ENCODE peak calls at places on chromosomes 12 and 14, in four cellular contexts. U is HepG2, V is WTC11, B is K562. R is an unnamed sample.

GRCh38 chr14:93056840-93057585 is 58.7 kb downstream of the ITPK1 start:
- DNase-seq in U (peak; percentile 77), V (no peak), B (no peak), R (no peak)

GRCh38 chr12:55938826-55939501 is 8.0 kb downstream of the DGKA start:
- DNase-seq in U (no peak), V (no peak), B (no peak), R (no peak)

GRCh38 chr14:73133795-73134194 is 2.5 kb upstream of the PSEN1 start:
- DNase-seq in U (no peak), V (no peak), B (no peak), R (no peak)

GRCh38 chr14:91177073-91177796 is 63.4 kb downstream of the DGLUCY start:
- DNase-seq in U (peak; percentile 48), V (peak; percentile 41), B (peak; percentile 57), R (peak; percentile 61)

GRCh38 chr14:69711065-69711464 is 55.9 kb upstream of the SRSF5 start:
- DNase-seq in U (no peak), V (no peak), B (no peak), R (no peak)

GRCh38 chr12:20011200-20011599 is 357.1 kb upstream of the PDE3A start:
- DNase-seq in U (no peak), V (no peak), B (no peak), R (no peak)

GRCh38 chr14:34999500-34999899 is 16.7 kb downstream of the SRP54 start:
- DNase-seq in U (no peak), V (no peak), B (no peak), R (no peak)

GRCh38 chr14:94123868-94124267 is 5.5 kb downstream of the IFI27L2 start:
- DNase-seq in U (peak; percentile 16), V (no peak), B (no peak), R (no peak)

GRCh38 chr12:91171475-91171874 is 11.1 kb downstream of the DCN start:
- DNase-seq in U (no peak), V (no peak), B (no peak), R (no peak)

GRCh38 chr14:73105727-73106126 is 30.6 kb upstream of the PSEN1 start:
- DNase-seq in U (no peak), V (no peak), B (no peak), R (no peak)

GRCh38 chr12:129185855-129186254 is 332.6 kb downstream of the GLT1D1 start:
- DNase-seq in U (no peak), V (no peak), B (no peak), R (no peak)

GRCh38 chr12:1530592-1531159 is 63.7 kb downstream of the FBXL14 start:
- DNase-seq in U (no peak), V (no peak), B (peak; percentile 39), R (peak; percentile 41)

GRCh38 chr12:47214771-47215170 is 135.0 kb upstream of the AMIGO2 start:
- DNase-seq in U (no peak), V (no peak), B (no peak), R (no peak)

GRCh38 chr14:54488318-54488645 is 498 bp downstream of the GMFB start:
- DNase-seq in U (no peak), V (no peak), B (no peak), R (no peak)

GRCh38 chr12:87201598-87201997 is 827.6 kb downstream of the C12orf50 start:
- DNase-seq in U (no peak), V (no peak), B (no peak), R (no peak)

GRCh38 chr12:64404470-64405446 is 566 bp downstream of the XPOT start:
- DNase-seq in U (peak; percentile 71), V (peak; percentile 62), B (peak; percentile 78), R (peak; percentile 48)

GRCh38 chr12:65430571-65431306 is 152.3 kb downstream of the MSRB3 start:
- DNase-seq in U (peak; percentile 10), V (no peak), B (no peak), R (no peak)

GRCh38 chr14:104048758-104049496 is 36.6 kb upstream of the ASPG start:
- DNase-seq in U (no peak), V (no peak), B (no peak), R (no peak)

GRCh38 chr14:54881235-54881760 is 21.3 kb downstream of the GCH1 start:
- DNase-seq in U (no peak), V (no peak), B (no peak), R (no peak)

GRCh38 chr14:68619805-68620574 is 172.9 kb downstream of the ZFP36L1 start:
- DNase-seq in U (peak; percentile 71), V (no peak), B (peak; percentile 86), R (no peak)

GRCh38 chr12:3261782-3262359 is 184.7 kb downstream of the TSPAN9 start:
- DNase-seq in U (no peak), V (no peak), B (no peak), R (no peak)

GRCh38 chr12:124554429-124555029 is 12.9 kb downstream of the NCOR2 start:
- DNase-seq in U (no peak), V (no peak), B (no peak), R (no peak)

GRCh38 chr14:75393794-75394193 is 34.0 kb upstream of the JDP2 start:
- DNase-seq in U (no peak), V (no peak), B (no peak), R (no peak)

GRCh38 chr14:76413962-76414665 is 38.2 kb downstream of the ESRRB start:
- DNase-seq in U (no peak), V (peak; percentile 27), B (no peak), R (peak; percentile 21)

GRCh38 chr14:76136476-76137160 is 15.1 kb upstream of the GPATCH2L start:
- DNase-seq in U (no peak), V (no peak), B (peak; percentile 17), R (no peak)

GRCh38 chr14:61608245-61609142 is 86.8 kb upstream of the HIF1A start:
- DNase-seq in U (peak; percentile 71), V (no peak), B (no peak), R (no peak)

GRCh38 chr14:37585101-37585479 is 10.0 kb downstream of the FOXA1 start:
- DNase-seq in U (no peak), V (peak; percentile 45), B (no peak), R (no peak)

GRCh38 chr12:89845356-89845755 is 136.7 kb upstream of the ATP2B1 start:
- DNase-seq in U (no peak), V (no peak), B (no peak), R (no peak)

GRCh38 chr12:60335765-60336164 is 739.9 kb downstream of the SLC16A7 start:
- DNase-seq in U (no peak), V (no peak), B (no peak), R (no peak)

GRCh38 chr12:114662512-114663177 is 21.3 kb downstream of the TBX3 start:
- DNase-seq in U (peak; percentile 71), V (peak; percentile 84), B (peak; percentile 57), R (no peak)

GRCh38 chr14:104116544-104117340 is 21.6 kb upstream of the KIF26A start:
- DNase-seq in U (no peak), V (peak; percentile 34), B (no peak), R (no peak)

GRCh38 chr14:91885113-91885712 is 17.9 kb upstream of the TC2N start:
- DNase-seq in U (no peak), V (no peak), B (no peak), R (no peak)

GRCh38 chr12:109201496-109201885 is 85.1 kb downstream of the ACACB start:
- DNase-seq in U (no peak), V (no peak), B (no peak), R (no peak)

GRCh38 chr12:53169644-53170043 is 10.9 kb upstream of the ZNF740 start:
- DNase-seq in U (no peak), V (no peak), B (no peak), R (no peak)

GRCh38 chr14:59500732-59501131 is 16.4 kb downstream of the JKAMP start:
- DNase-seq in U (no peak), V (no peak), B (no peak), R (no peak)
- TF ChIP-seq ELF4 in U (no peak), V (no peak), B (no peak), R (no peak)

DNA sequence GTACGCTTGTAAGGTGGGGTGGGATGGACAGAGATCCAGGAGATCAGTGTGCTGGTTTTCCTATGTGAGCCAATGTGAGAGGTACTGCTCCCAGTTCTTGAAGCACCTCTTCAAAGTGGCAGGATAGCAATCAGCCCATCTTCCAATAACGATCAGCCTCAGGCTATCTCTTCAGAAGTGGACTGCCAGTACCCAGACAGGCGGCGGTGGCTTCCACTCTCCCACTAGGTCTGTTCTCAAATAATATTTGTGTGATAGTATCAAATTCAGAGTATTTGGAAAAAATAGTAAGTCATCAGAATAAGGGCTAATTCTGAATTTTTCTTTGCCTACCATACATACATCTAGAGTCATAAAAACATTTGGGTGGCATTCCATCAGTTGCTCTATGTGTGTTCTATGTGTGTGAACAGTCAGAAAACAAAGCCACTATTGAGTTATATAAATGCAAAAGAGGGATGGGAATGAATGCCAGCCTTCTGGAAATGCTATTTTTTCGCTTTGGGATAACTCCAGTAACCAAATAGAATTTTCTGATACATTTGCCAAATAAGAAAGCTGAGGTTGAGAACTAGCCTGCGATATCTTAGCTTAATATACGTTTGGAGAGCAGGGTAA is 237.2 kb upstream of the RGS6 start:
- DNase-seq in U (no peak), V (no peak), B (no peak), R (no peak)
- TF ChIP-seq SP1 in U (no peak), V (no peak), B (no peak), R (no peak)

DNA sequence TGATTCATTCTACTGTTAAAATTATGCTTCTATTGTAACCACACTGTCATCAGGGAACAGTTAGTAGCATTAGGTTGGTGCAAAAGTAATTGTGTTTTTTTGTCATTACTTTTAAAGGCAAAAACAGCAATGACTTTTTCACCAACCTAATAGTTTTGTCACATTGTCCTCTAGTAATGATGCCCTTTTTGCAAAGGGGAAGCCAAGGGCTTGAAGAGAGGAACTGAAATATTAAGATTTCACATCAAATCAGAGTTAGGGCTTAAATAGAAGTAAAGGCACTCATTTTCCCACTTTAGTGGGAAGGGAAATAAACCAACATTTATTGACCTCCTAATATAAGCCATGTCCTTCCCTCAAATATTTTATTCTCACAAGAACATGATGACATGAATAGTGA is 273.7 kb downstream of the NRXN3 start:
- DNase-seq in U (no peak), V (no peak), B (no peak), R (no peak)
- TF ChIP-seq ELF4 in U (no peak), V (no peak), B (no peak), R (no peak)

GRCh38 chr12:48786591-48787544 is 2.0 kb downstream of the ADCY6 start:
- DNase-seq in U (no peak), V (no peak), B (no peak), R (no peak)

GRCh38 chr12:48788522-48788851 is 402 bp downstream of the ADCY6 start:
- DNase-seq in U (no peak), V (no peak), B (no peak), R (no peak)

GRCh38 chr12:48788852-48789775 is at the start of gene ADCY6:
- DNase-seq in U (peak; percentile 67), V (peak; percentile 80), B (peak; percentile 29), R (peak; percentile 68)

GRCh38 chr12:48789858-48790326 is 1.0 kb upstream of the ADCY6 start:
- DNase-seq in U (no peak), V (no peak), B (no peak), R (no peak)

DNA sequence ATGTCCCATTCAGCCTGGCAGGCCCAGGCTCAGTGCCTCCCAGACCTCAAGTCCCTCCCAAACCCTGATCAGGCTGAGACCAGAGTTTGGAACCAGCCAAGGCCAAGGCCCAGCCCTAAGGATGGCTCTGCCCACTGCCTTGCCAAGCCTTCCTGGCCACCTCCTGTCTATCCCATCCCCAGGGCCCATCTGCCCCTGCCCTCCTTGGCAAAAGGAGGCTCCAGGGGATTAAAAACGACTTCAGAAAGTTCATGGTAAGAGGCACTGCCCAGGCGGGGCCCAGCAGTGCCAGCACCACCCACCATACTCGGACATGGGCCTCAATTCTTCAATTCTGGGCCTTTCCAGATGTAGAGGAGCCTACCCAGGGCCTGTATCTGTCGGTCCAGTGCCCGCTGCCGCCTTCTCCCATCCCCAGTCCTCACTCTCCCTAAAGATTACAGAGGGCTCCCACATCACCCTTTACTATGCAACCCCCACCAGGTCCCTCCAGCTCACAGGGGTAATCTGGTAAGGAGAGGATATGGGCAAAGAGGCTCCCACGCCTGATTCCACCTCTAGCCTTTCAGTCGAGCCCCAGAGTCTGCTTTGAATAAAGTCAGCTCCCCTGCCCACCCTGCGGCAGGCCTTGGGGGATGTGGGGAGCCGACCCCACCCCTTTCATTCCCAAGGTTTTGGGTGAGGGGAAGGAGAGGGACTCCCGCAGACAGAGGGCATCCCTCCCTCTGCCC is 933 bp downstream of the ADCY6 start:
- DNase-seq in U (no peak), V (no peak), B (no peak), R (no peak)
- TF ChIP-seq SP1 in U (no peak), V (no peak), B (no peak), R (no peak)